ENCODE peak calls at places on chromosomes 16 and 17, in six cellular contexts. One of them, this sample, is unnamed.

GRCh38 chr16:12213180-12213579 is 236.6 kb downstream of the SNX29 start:
- DNase-seq in thoracic aorta: no peak
- DNase-seq in thyroid gland: no peak
- DNase-seq in SK-N-SH: no peak
- DNase-seq in cardiac muscle cell: no peak
- DNase-seq in mammary epithelial cell: no peak
- DNase-seq in this sample: no peak

GRCh38 chr17:60548990-60549389 is 22.9 kb upstream of the APPBP2 start:
- DNase-seq in cardiac muscle cell: peak
- DNase-seq in thyroid gland: no peak
- DNase-seq in thoracic aorta: no peak
- DNase-seq in mammary epithelial cell: no peak
- DNase-seq in SK-N-SH: no peak
- DNase-seq in this sample: no peak

GRCh38 chr16:84374160-84374489 is 5.8 kb downstream of the ATP2C2 start:
- DNase-seq in SK-N-SH: no peak
- DNase-seq in thyroid gland: no peak
- DNase-seq in cardiac muscle cell: no peak
- DNase-seq in mammary epithelial cell: no peak
- DNase-seq in thoracic aorta: no peak
- DNase-seq in this sample: peak

GRCh38 chr16:84278968-84279367 is 15.7 kb upstream of the WFDC1 start:
- DNase-seq in mammary epithelial cell: no peak
- DNase-seq in thoracic aorta: no peak
- DNase-seq in thyroid gland: no peak
- DNase-seq in cardiac muscle cell: no peak
- DNase-seq in SK-N-SH: no peak
- DNase-seq in this sample: no peak

GRCh38 chr17:79232957-79233356 is 158.3 kb downstream of the ENGASE start:
- DNase-seq in cardiac muscle cell: no peak
- DNase-seq in mammary epithelial cell: no peak
- DNase-seq in SK-N-SH: no peak
- DNase-seq in thyroid gland: no peak
- DNase-seq in thoracic aorta: no peak
- DNase-seq in this sample: no peak

GRCh38 chr16:11100239-11100750 is 155.7 kb downstream of the SOCS1 start:
- DNase-seq in thoracic aorta: no peak
- DNase-seq in cardiac muscle cell: peak
- DNase-seq in SK-N-SH: no peak
- DNase-seq in thyroid gland: peak
- DNase-seq in mammary epithelial cell: no peak
- DNase-seq in this sample: no peak

GRCh38 chr16:84583995-84584394 is 33.9 kb downstream of the COTL1 start:
- DNase-seq in mammary epithelial cell: no peak
- DNase-seq in thoracic aorta: no peak
- DNase-seq in cardiac muscle cell: no peak
- DNase-seq in SK-N-SH: no peak
- DNase-seq in thyroid gland: peak
- DNase-seq in this sample: no peak

GRCh38 chr16:53625221-53625620 is 78.4 kb downstream of the RPGRIP1L start:
- DNase-seq in cardiac muscle cell: no peak
- DNase-seq in SK-N-SH: peak
- DNase-seq in mammary epithelial cell: no peak
- DNase-seq in thyroid gland: no peak
- DNase-seq in thoracic aorta: no peak
- DNase-seq in this sample: no peak

GRCh38 chr17:66146394-66146793 is 45.5 kb downstream of the CEP112 start:
- DNase-seq in thyroid gland: no peak
- DNase-seq in thoracic aorta: no peak
- DNase-seq in mammary epithelial cell: no peak
- DNase-seq in SK-N-SH: no peak
- DNase-seq in cardiac muscle cell: no peak
- DNase-seq in this sample: no peak

GRCh38 chr17:27293898-27294688 is at the start of gene WSB1:
- DNase-seq in mammary epithelial cell: peak
- DNase-seq in cardiac muscle cell: peak
- DNase-seq in thoracic aorta: peak
- DNase-seq in SK-N-SH: peak
- DNase-seq in thyroid gland: peak
- DNase-seq in this sample: peak

GRCh38 chr16:23949630-23950290 is 114.0 kb downstream of the PRKCB start:
- DNase-seq in thyroid gland: peak
- DNase-seq in cardiac muscle cell: no peak
- DNase-seq in thoracic aorta: no peak
- DNase-seq in mammary epithelial cell: no peak
- DNase-seq in SK-N-SH: no peak
- DNase-seq in this sample: no peak

GRCh38 chr17:69870751-69871199 is 204.2 kb upstream of the KCNJ16 start:
- DNase-seq in thyroid gland: no peak
- DNase-seq in cardiac muscle cell: peak
- DNase-seq in thoracic aorta: no peak
- DNase-seq in SK-N-SH: no peak
- DNase-seq in mammary epithelial cell: peak
- DNase-seq in this sample: peak

GRCh38 chr16:88369447-88370008 is 13.2 kb upstream of the ZNF469 start:
- DNase-seq in thyroid gland: no peak
- DNase-seq in mammary epithelial cell: no peak
- DNase-seq in thoracic aorta: no peak
- DNase-seq in cardiac muscle cell: no peak
- DNase-seq in SK-N-SH: no peak
- DNase-seq in this sample: no peak

GRCh38 chr17:81424613-81425017 is 29.4 kb downstream of the BAHCC1 start:
- DNase-seq in cardiac muscle cell: no peak
- DNase-seq in thoracic aorta: no peak
- DNase-seq in mammary epithelial cell: no peak
- DNase-seq in thyroid gland: no peak
- DNase-seq in SK-N-SH: no peak
- DNase-seq in this sample: no peak

GRCh38 chr17:81422776-81423697 is 27.8 kb downstream of the BAHCC1 start:
- DNase-seq in thoracic aorta: peak
- DNase-seq in SK-N-SH: peak
- DNase-seq in thyroid gland: peak
- DNase-seq in cardiac muscle cell: peak
- DNase-seq in mammary epithelial cell: peak
- DNase-seq in this sample: peak

GRCh38 chr17:81420769-81421462 is 25.7 kb downstream of the BAHCC1 start:
- DNase-seq in mammary epithelial cell: no peak
- DNase-seq in thoracic aorta: peak
- DNase-seq in thyroid gland: peak
- DNase-seq in SK-N-SH: no peak
- DNase-seq in cardiac muscle cell: peak
- DNase-seq in this sample: no peak

GRCh38 chr17:81424151-81424550 is 28.9 kb downstream of the BAHCC1 start:
- DNase-seq in SK-N-SH: no peak
- DNase-seq in cardiac muscle cell: no peak
- DNase-seq in thoracic aorta: no peak
- DNase-seq in thyroid gland: no peak
- DNase-seq in mammary epithelial cell: no peak
- DNase-seq in this sample: no peak

GRCh38 chr17:81423698-81424071 is 28.4 kb downstream of the BAHCC1 start:
- DNase-seq in thoracic aorta: no peak
- DNase-seq in mammary epithelial cell: no peak
- DNase-seq in thyroid gland: peak
- DNase-seq in cardiac muscle cell: no peak
- DNase-seq in SK-N-SH: no peak
- DNase-seq in this sample: no peak
- H3K27ac ChIP-seq in thoracic aorta: peak
- H3K27ac ChIP-seq in mammary epithelial cell: peak
- H3K27ac ChIP-seq in thyroid gland: peak
- H3K27ac ChIP-seq in cardiac muscle cell: peak
- H3K27ac ChIP-seq in SK-N-SH: peak
- H3K27ac ChIP-seq in this sample: peak

GRCh38 chr16:82169861-82170845 is at the start of gene MPHOSPH6:
- DNase-seq in thyroid gland: peak
- DNase-seq in mammary epithelial cell: peak
- DNase-seq in SK-N-SH: peak
- DNase-seq in thoracic aorta: peak
- DNase-seq in cardiac muscle cell: peak
- DNase-seq in this sample: peak
- TF ChIP-seq CTCF in thyroid gland: peak
- TF ChIP-seq CTCF in mammary epithelial cell: no peak
- TF ChIP-seq CTCF in SK-N-SH: no peak
- TF ChIP-seq CTCF in thoracic aorta: no peak
- TF ChIP-seq CTCF in cardiac muscle cell: no peak
- TF ChIP-seq CTCF in this sample: peak

GRCh38 chr17:64172510-64172909 is 42.6 kb upstream of the ERN1 start:
- DNase-seq in cardiac muscle cell: no peak
- DNase-seq in thyroid gland: no peak
- DNase-seq in mammary epithelial cell: no peak
- DNase-seq in thoracic aorta: no peak
- DNase-seq in SK-N-SH: no peak
- DNase-seq in this sample: no peak
- H3K27ac ChIP-seq in cardiac muscle cell: no peak
- H3K27ac ChIP-seq in thyroid gland: no peak
- H3K27ac ChIP-seq in mammary epithelial cell: no peak
- H3K27ac ChIP-seq in thoracic aorta: no peak
- H3K27ac ChIP-seq in SK-N-SH: no peak
- H3K27ac ChIP-seq in this sample: no peak

DNA sequence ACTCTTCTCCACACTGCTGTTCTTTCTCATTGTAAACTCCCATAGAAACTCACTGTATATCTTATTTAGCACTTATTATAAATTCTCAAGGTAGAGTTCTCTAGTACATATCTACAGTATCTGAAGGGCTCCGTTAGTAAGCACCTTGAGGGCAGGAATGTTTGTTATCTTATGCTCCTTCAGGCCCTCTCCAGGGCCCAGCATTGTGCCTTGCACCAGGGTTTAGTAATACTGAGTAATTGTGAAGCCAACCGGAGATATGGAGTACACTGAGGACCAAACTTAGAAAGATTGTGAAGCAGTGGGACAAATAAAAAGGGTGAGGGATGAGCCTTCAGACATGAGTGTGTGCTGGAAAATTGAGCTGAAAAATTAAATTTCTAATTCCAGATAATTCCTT is 26.4 kb downstream of the RNF43 start:
- DNase-seq in cardiac muscle cell: no peak
- DNase-seq in SK-N-SH: no peak
- DNase-seq in mammary epithelial cell: no peak
- DNase-seq in thoracic aorta: no peak
- DNase-seq in thyroid gland: no peak
- DNase-seq in this sample: no peak
- TF ChIP-seq CTCF in cardiac muscle cell: no peak
- TF ChIP-seq CTCF in SK-N-SH: no peak
- TF ChIP-seq CTCF in mammary epithelial cell: no peak
- TF ChIP-seq CTCF in thoracic aorta: no peak
- TF ChIP-seq CTCF in thyroid gland: no peak
- TF ChIP-seq CTCF in this sample: no peak

GRCh38 chr16:14043278-14043677 is 27.8 kb upstream of the MRTFB start:
- DNase-seq in SK-N-SH: no peak
- DNase-seq in thyroid gland: no peak
- DNase-seq in mammary epithelial cell: no peak
- DNase-seq in cardiac muscle cell: no peak
- DNase-seq in thoracic aorta: no peak
- DNase-seq in this sample: no peak
- H3K27ac ChIP-seq in SK-N-SH: no peak
- H3K27ac ChIP-seq in thyroid gland: peak
- H3K27ac ChIP-seq in mammary epithelial cell: no peak
- H3K27ac ChIP-seq in cardiac muscle cell: no peak
- H3K27ac ChIP-seq in thoracic aorta: peak
- H3K27ac ChIP-seq in this sample: no peak